ENCODE peak calls at places on chromosomes 1 and 21, in ten cellular contexts. N is HepG2, K is lower lobe of right lung, J is left ventricle myocardium inferior, Y is PC-9, E is A549, W is heart left ventricle, T is tibial nerve, U is heart right ventricle, S is dorsolateral prefrontal cortex. V is an unnamed sample.

GRCh38 chr1:97849350-97850339 is 71.2 kb downstream of the DPYD start:
- DNase-seq in U (no peak), S (no peak), E (peak), W (no peak), T (no peak), N (no peak), K (no peak), Y (no peak), J (no peak), V (peak)

GRCh38 chr1:44559361-44559760 is 114.9 kb downstream of the TMEM53 start:
- DNase-seq in T (no peak), N (no peak), J (no peak), K (no peak), W (no peak), Y (no peak), U (no peak), S (no peak), E (no peak), V (no peak)

GRCh38 chr1:40404670-40405462 is 31.3 kb downstream of the SMAP2 start:
- DNase-seq in J (no peak), N (peak), Y (peak), U (no peak), K (no peak), T (no peak), W (no peak), S (no peak), E (peak), V (no peak)

GRCh38 chr1:211935448-211935970 is 99.8 kb downstream of the INTS7 start:
- DNase-seq in T (no peak), U (no peak), E (no peak), K (no peak), W (no peak), S (no peak), J (no peak), N (no peak), Y (no peak), V (no peak)

GRCh38 chr1:53514436-53514835 is 55.2 kb downstream of the DMRTB1 start:
- DNase-seq in K (no peak), T (no peak), E (no peak), Y (no peak), N (no peak), U (no peak), W (no peak), S (no peak), J (no peak), V (no peak)

GRCh38 chr1:30706528-30706927 is 16.9 kb downstream of the MATN1 start:
- DNase-seq in N (no peak), T (no peak), E (no peak), S (peak), K (peak), Y (no peak), W (no peak), J (peak), U (peak), V (no peak)

GRCh38 chr1:2148691-2149090 is 45.9 kb downstream of the FAAP20 start:
- DNase-seq in T (no peak), N (no peak), U (no peak), S (no peak), Y (no peak), J (peak), K (peak), E (no peak), W (peak), V (no peak)

GRCh38 chr1:109969907-109970306 is 14.7 kb upstream of the AHCYL1 start:
- DNase-seq in S (no peak), E (no peak), T (no peak), K (no peak), W (no peak), U (no peak), N (no peak), J (no peak), Y (no peak), V (no peak)

GRCh38 chr1:150182233-150182632 is 32.5 kb downstream of the PLEKHO1 start:
- DNase-seq in E (no peak), J (no peak), W (no peak), N (no peak), Y (no peak), K (no peak), S (peak), T (no peak), U (no peak), V (no peak)

GRCh38 chr1:51518033-51518729 is 885 bp downstream of the EPS15 start:
- DNase-seq in Y (peak), J (peak), U (peak), N (peak), E (peak), W (peak), T (no peak), K (peak), S (peak), V (no peak)

GRCh38 chr1:93964777-93965200 is 55.6 kb upstream of the GCLM start:
- DNase-seq in W (no peak), S (no peak), N (peak), Y (peak), J (no peak), T (no peak), E (peak), U (no peak), K (no peak), V (no peak)

GRCh38 chr1:230292739-230293720 is 133.1 kb downstream of the PGBD5 start:
- DNase-seq in W (no peak), S (no peak), N (no peak), K (no peak), E (no peak), J (no peak), T (no peak), Y (no peak), U (no peak), V (no peak)

GRCh38 chr1:187844313-187844712 is 1015.6 kb downstream of the PLA2G4A start:
- DNase-seq in J (no peak), E (no peak), K (no peak), U (no peak), N (no peak), S (no peak), W (no peak), T (no peak), Y (no peak), V (no peak)

GRCh38 chr1:7199077-7199779 is 414.0 kb downstream of the CAMTA1 start:
- DNase-seq in E (no peak), N (no peak), J (no peak), U (no peak), T (no peak), W (no peak), Y (no peak), K (no peak), S (no peak), V (no peak)

GRCh38 chr1:248243204-248243603 is 12.0 kb downstream of the OR2M4 start:
- DNase-seq in W (no peak), N (peak), Y (peak), K (peak), J (no peak), U (no peak), S (peak), E (peak), T (no peak), V (no peak)

GRCh38 chr1:62689524-62689923 is 1.3 kb upstream of the DOCK7 start:
- DNase-seq in N (peak), T (no peak), S (no peak), E (no peak), J (no peak), U (no peak), K (no peak), W (no peak), Y (no peak), V (no peak)

GRCh38 chr1:24351918-24352637 is 32.9 kb downstream of the GRHL3 start:
- DNase-seq in J (no peak), U (no peak), T (no peak), S (no peak), Y (no peak), K (no peak), N (no peak), W (no peak), E (peak), V (no peak)

GRCh38 chr1:77421504-77422233 is 139.8 kb downstream of the AK5 start:
- DNase-seq in W (no peak), K (no peak), E (no peak), N (no peak), Y (no peak), T (no peak), U (no peak), J (no peak), S (no peak), V (no peak)

GRCh38 chr1:200369131-200369530 is 40.7 kb downstream of the ZNF281 start:
- DNase-seq in E (no peak), N (no peak), J (no peak), K (no peak), S (no peak), U (no peak), Y (no peak), T (no peak), W (no peak), V (no peak)

GRCh38 chr1:202852163-202852904 is 36.6 kb downstream of the RABIF start:
- DNase-seq in S (no peak), Y (peak), W (no peak), K (no peak), E (peak), U (no peak), J (no peak), T (no peak), N (peak), V (no peak)

GRCh38 chr1:171438441-171438840 is 46.9 kb upstream of the PRRC2C start:
- DNase-seq in E (peak), U (peak), Y (peak), S (no peak), K (no peak), J (peak), N (no peak), T (no peak), W (peak), V (peak)

GRCh38 chr1:111745670-111746613 is 6.7 kb upstream of the INKA2 start:
- DNase-seq in Y (no peak), T (no peak), E (no peak), S (no peak), K (no peak), U (no peak), N (no peak), J (no peak), W (no peak), V (no peak)

GRCh38 chr1:13699510-13699909 is 478 bp upstream of the PRDM2 start:
- DNase-seq in U (no peak), J (no peak), Y (no peak), W (no peak), N (no peak), E (peak), S (no peak), K (no peak), T (no peak), V (no peak)

GRCh38 chr1:6385673-6386191 is 7.8 kb downstream of the ACOT7 start:
- DNase-seq in J (peak), K (peak), N (no peak), T (no peak), S (peak), U (peak), W (peak), Y (peak), E (peak), V (no peak)

GRCh38 chr21:44331650-44332306 is 7.4 kb downstream of the CFAP410 start:
- DNase-seq in S (no peak), J (no peak), W (no peak), Y (no peak), E (no peak), K (no peak), N (no peak), T (no peak), U (peak), V (no peak)

GRCh38 chr1:11412166-11412565 is 66.8 kb upstream of the DISP3 start:
- DNase-seq in K (no peak), S (no peak), Y (no peak), N (no peak), J (no peak), W (no peak), T (no peak), U (no peak), E (no peak), V (no peak)

GRCh38 chr1:11414921-11415538 is 63.9 kb upstream of the DISP3 start:
- DNase-seq in K (no peak), N (no peak), J (no peak), T (no peak), Y (no peak), E (no peak), W (no peak), U (no peak), S (peak), V (no peak)

GRCh38 chr1:11417162-11417561 is 61.8 kb upstream of the DISP3 start:
- DNase-seq in J (no peak), Y (no peak), K (no peak), N (no peak), S (no peak), W (no peak), U (no peak), T (no peak), E (no peak), V (no peak)

GRCh38 chr1:11413907-11414495 is 65.0 kb upstream of the DISP3 start:
- DNase-seq in Y (no peak), U (no peak), S (no peak), K (no peak), T (no peak), J (no peak), E (no peak), W (no peak), N (no peak), V (no peak)
- H3K4me3 ChIP-seq in Y (no peak), U (no peak), S (no peak), K (no peak), T (no peak), J (no peak), E (no peak), W (no peak), N (no peak), V (no peak)

GRCh38 chr1:61047061-61047460 is 35.3 kb upstream of the NFIA start:
- DNase-seq in J (no peak), T (no peak), K (no peak), S (no peak), E (no peak), N (no peak), W (no peak), Y (peak), U (no peak), V (no peak)

GRCh38 chr1:61046434-61046833 is 35.9 kb upstream of the NFIA start:
- DNase-seq in E (no peak), N (no peak), J (no peak), W (no peak), S (no peak), U (no peak), K (no peak), Y (no peak), T (no peak), V (no peak)

GRCh38 chr1:61042679-61043009 is 39.7 kb upstream of the NFIA start:
- DNase-seq in W (no peak), Y (no peak), S (no peak), N (no peak), J (no peak), K (no peak), E (no peak), U (no peak), T (no peak), V (no peak)

DNA sequence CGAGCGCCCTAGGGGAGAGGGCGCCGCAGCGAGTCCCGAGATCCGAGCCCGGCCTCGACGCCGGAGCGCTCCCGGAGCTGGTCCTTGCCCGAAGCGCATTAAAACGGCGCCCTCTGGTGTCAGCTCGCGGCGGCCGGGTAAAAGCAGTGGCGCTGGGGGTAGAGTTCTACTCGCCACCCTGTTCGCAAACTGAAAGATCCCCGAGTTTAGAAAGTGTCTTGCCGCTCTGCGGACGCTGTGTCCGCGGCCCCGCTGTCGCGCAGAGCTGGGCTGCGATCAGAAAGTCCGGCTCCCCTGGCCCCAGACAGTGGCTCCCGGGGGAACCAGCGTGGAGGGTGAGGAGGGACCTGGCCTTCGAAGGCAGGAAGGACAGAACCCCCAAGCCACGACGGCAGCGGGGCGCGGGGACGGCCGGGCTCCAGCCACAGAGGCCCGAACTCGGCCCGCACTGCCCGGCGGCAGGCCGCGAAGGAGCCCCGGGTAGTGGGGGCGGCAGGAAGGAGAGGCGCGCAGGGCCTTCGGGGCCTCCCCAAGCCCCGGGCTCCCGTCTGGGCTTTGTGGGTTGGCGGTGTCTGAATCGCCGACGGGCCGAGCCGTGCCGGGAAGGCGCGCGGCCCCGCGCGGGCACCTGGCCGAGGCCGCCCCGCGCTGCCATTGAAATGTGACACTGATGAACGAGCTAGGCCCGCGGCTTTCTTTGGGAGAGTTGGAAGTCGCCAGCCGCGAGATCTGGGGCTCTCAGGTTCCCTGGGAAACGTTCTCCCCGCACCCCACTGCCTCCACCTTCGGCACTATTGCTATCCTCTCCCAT is 39.1 kb upstream of the NFIA start:
- DNase-seq in U (peak), J (peak), W (peak), N (peak), Y (peak), E (peak), S (peak), K (peak), T (peak), V (no peak)
- H3K4me3 ChIP-seq in U (peak), J (peak), W (peak), N (peak), Y (peak), E (peak), S (peak), K (peak), T (peak), V (peak)

DNA sequence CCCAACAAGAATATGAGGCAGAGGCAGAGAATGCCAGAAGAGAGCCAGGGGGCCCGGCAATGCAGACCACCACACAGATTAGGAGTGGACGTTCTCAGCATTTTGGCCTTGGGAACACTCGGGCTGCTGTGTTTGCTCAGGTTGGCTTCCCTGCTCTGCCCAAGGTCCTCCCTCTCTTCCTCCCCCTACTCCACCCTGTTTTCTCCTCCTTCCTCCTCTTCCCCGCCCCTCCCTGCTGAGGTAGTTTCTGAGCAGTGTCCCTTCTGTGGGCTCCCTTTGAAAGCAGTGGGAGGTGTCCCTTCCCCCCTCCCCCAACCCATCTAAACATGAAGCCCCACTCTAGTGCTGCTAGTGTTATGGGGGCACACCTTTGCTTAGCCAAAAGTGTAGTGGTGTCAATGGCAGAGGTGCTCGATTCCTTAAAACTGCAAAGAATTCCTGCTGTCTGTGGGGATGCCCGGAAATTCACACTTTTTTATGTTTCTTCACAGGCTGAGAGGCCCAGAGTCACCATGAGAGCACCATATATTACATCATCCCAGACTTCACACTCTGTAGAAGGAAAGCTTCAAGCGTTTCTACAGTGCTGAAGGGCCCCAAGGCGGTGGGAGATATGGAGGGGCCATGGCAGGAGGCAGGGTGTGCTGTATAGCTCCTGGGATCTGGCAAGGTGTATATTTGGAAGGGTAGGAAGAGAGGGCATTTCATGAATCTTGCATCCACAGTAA is at the start of gene HHIPL2:
- DNase-seq in Y (peak), S (no peak), J (no peak), K (no peak), U (no peak), T (no peak), E (peak), N (no peak), W (no peak), V (no peak)
- H3K4me3 ChIP-seq in Y (no peak), S (no peak), J (no peak), K (no peak), U (no peak), T (no peak), E (peak), N (peak), W (no peak), V (peak)

GRCh38 chr1:42691157-42691498 is 8.9 kb downstream of the YBX1 start:
- DNase-seq in N (no peak), S (no peak), T (no peak), W (no peak), K (no peak), E (no peak), J (no peak), Y (no peak), U (no peak), V (no peak)
- H3K4me3 ChIP-seq in N (no peak), S (no peak), T (no peak), W (no peak), K (no peak), E (no peak), J (no peak), Y (no peak), U (no peak), V (no peak)

GRCh38 chr1:18642278-18643095 is 11.8 kb downstream of the PAX7 start:
- DNase-seq in J (no peak), N (no peak), S (no peak), T (no peak), K (no peak), E (no peak), Y (no peak), U (no peak), W (no peak), V (no peak)

GRCh38 chr1:18643154-18644012 is 12.7 kb downstream of the PAX7 start:
- DNase-seq in K (no peak), N (peak), U (no peak), J (no peak), T (no peak), W (no peak), Y (no peak), S (no peak), E (no peak), V (no peak)

GRCh38 chr1:18640228-18641004 is 9.8 kb downstream of the PAX7 start:
- DNase-seq in S (no peak), K (no peak), J (no peak), T (no peak), N (no peak), Y (no peak), U (no peak), W (no peak), E (no peak), V (no peak)

GRCh38 chr1:18639335-18640055 is 8.8 kb downstream of the PAX7 start:
- DNase-seq in K (no peak), T (no peak), S (no peak), W (no peak), E (no peak), U (no peak), J (no peak), Y (no peak), N (no peak), V (no peak)

DNA sequence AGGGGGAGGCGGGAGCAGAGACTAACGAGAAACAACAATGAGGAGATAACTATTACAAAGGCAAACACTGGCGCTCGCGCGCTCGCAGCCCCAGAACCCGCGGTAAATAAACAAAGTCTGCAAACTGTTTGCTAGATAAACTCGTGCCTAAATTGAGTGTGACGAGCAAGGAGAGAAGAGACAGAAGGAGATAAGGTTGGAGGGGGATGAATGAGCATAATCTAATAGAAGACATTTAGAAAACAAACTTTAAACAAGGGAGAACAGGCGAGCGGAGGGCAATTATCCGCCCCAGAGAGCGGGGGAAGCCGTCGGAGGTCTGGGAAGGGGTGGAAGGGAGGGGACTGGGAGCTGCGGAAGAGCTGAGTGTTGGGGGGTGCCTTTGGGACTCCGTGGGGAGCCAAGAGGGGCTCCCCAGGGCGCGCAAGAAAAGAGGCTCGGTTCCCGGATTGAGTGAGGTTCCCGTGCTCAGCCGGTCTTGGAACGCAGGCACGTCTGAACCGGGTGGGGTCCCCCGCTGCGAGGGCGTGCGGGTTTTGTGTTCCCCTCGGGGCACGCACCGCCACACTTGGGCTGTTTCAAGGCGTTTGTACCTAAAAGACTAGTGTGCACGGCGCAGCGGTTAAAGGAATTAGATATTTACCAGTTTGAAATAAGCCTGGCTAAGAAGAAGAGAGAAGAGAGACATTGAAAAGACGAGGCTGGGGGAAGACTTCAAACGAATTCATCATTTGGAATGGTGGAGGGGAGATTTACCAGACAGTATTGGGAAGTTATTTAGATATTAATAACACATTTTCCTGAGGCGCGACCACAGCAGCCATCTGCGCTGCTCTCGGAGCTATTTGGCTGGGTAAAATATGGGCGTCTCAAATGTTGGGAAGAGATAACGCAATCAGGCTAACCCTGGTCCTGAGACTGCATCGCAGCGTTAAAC is 10.6 kb downstream of the PAX7 start:
- DNase-seq in Y (no peak), W (no peak), K (no peak), U (no peak), J (no peak), N (no peak), T (no peak), S (no peak), E (no peak), V (no peak)
- H3K4me3 ChIP-seq in Y (no peak), W (no peak), K (no peak), U (no peak), J (no peak), N (no peak), T (no peak), S (no peak), E (peak), V (no peak)

V was measured in AG04449.